ENCODE peak calls at places on chromosomes 6 and 20, in four cellular contexts. One of them, this sample, is unnamed.
A peak's percentile ranks its signal among the peaks of the same experiment; 100 is the strongest.

GRCh38 chr6:15948930-15949900 is 179.7 kb upstream of the MYLIP start:
- DNase-seq in SK-N-SH: peak; percentile 15
- DNase-seq in A549: peak; percentile 77
- DNase-seq in ovary: no peak
- DNase-seq in this sample: no peak

GRCh38 chr6:107098436-107099307 is 16.6 kb downstream of the BEND3 start:
- DNase-seq in SK-N-SH: no peak
- DNase-seq in A549: no peak
- DNase-seq in ovary: no peak
- DNase-seq in this sample: no peak

GRCh38 chr6:84547341-84547794 is 217.0 kb downstream of the TBX18 start:
- DNase-seq in SK-N-SH: no peak
- DNase-seq in A549: no peak
- DNase-seq in ovary: no peak
- DNase-seq in this sample: no peak

GRCh38 chr6:108341312-108341711 is 46.5 kb downstream of the AFG1L start:
- DNase-seq in SK-N-SH: no peak
- DNase-seq in A549: no peak
- DNase-seq in ovary: no peak
- DNase-seq in this sample: no peak

GRCh38 chr20:32527447-32528055 is 57.6 kb downstream of the NOL4L start:
- DNase-seq in SK-N-SH: peak; percentile 79
- DNase-seq in A549: no peak
- DNase-seq in ovary: no peak
- DNase-seq in this sample: no peak

GRCh38 chr6:15443119-15443518 is 197.2 kb downstream of the JARID2 start:
- DNase-seq in SK-N-SH: no peak
- DNase-seq in A549: peak; percentile 22
- DNase-seq in ovary: no peak
- DNase-seq in this sample: no peak

GRCh38 chr20:1434571-1435336 is 31.9 kb downstream of the NSFL1C start:
- DNase-seq in SK-N-SH: no peak
- DNase-seq in A549: no peak
- DNase-seq in ovary: no peak
- DNase-seq in this sample: no peak

GRCh38 chr6:35240838-35241801 is 18.4 kb upstream of the ZNF76 start:
- DNase-seq in SK-N-SH: peak; percentile 84
- DNase-seq in A549: peak; percentile 48
- DNase-seq in ovary: peak; percentile 77
- DNase-seq in this sample: peak; percentile 69

GRCh38 chr20:63151554-63152321 is 64.2 kb downstream of the YTHDF1 start:
- DNase-seq in SK-N-SH: no peak
- DNase-seq in A549: no peak
- DNase-seq in ovary: no peak
- DNase-seq in this sample: no peak

GRCh38 chr6:43524483-43524961 is 7.6 kb downstream of the POLR1C start:
- DNase-seq in SK-N-SH: no peak
- DNase-seq in A549: no peak
- DNase-seq in ovary: no peak
- DNase-seq in this sample: no peak

GRCh38 chr6:2491137-2491536 is 245.7 kb upstream of the GMDS start:
- DNase-seq in SK-N-SH: no peak
- DNase-seq in A549: no peak
- DNase-seq in ovary: no peak
- DNase-seq in this sample: no peak

GRCh38 chr6:48744948-48745347 is 634.0 kb upstream of the PTCHD4 start:
- DNase-seq in SK-N-SH: no peak
- DNase-seq in A549: no peak
- DNase-seq in ovary: no peak
- DNase-seq in this sample: no peak

GRCh38 chr6:15481892-15482291 is 180.9 kb downstream of the DTNBP1 start:
- DNase-seq in SK-N-SH: no peak
- DNase-seq in A549: no peak
- DNase-seq in ovary: no peak
- DNase-seq in this sample: no peak

DNA sequence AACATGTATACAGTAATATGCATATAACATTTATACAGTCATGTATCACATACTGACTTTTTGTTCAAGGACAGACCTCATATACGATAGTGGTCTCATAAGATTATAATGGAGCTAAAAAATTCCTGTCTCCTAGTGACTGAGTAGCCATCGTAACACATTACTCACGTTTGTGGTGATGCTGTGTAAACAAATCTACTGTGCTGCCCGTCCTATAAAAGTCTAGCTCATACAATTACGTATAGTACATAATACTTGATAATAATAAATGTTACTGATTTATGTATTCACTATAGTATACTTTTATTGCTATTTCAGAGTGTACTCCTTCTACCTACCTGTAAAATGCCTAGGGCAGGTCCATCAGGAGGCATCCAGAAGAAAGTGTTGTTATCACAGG is 17.4 kb downstream of the SERAC1 start:
- DNase-seq in SK-N-SH: no peak
- DNase-seq in A549: no peak
- DNase-seq in ovary: no peak
- DNase-seq in this sample: no peak
- H3K4me1 ChIP-seq in SK-N-SH: no peaks in the 10 kb centered on the region
- H3K4me1 ChIP-seq in A549: peaks cover 6% of the 10 kb centered on the region
- H3K4me1 ChIP-seq in ovary: no peaks in the 10 kb centered on the region
- H3K4me1 ChIP-seq in this sample: no peaks in the 10 kb centered on the region

GRCh38 chr6:27811383-27811782 is 100.8 kb downstream of the OR2B2 start:
- DNase-seq in SK-N-SH: no peak
- DNase-seq in A549: no peak
- DNase-seq in ovary: no peak
- DNase-seq in this sample: no peak

GRCh38 chr6:27809067-27809938 is 102.9 kb downstream of the OR2B2 start:
- DNase-seq in SK-N-SH: no peak
- DNase-seq in A549: no peak
- DNase-seq in ovary: no peak
- DNase-seq in this sample: no peak

GRCh38 chr6:27812078-27812804 is 100.0 kb downstream of the OR2B2 start:
- DNase-seq in SK-N-SH: no peak
- DNase-seq in A549: no peak
- DNase-seq in ovary: no peak
- DNase-seq in this sample: no peak

GRCh38 chr6:27809939-27810767 is 102.0 kb downstream of the OR2B2 start:
- DNase-seq in SK-N-SH: peak; percentile 74
- DNase-seq in A549: peak; percentile 95
- DNase-seq in ovary: peak; percentile 90
- DNase-seq in this sample: peak; percentile 69

DNA sequence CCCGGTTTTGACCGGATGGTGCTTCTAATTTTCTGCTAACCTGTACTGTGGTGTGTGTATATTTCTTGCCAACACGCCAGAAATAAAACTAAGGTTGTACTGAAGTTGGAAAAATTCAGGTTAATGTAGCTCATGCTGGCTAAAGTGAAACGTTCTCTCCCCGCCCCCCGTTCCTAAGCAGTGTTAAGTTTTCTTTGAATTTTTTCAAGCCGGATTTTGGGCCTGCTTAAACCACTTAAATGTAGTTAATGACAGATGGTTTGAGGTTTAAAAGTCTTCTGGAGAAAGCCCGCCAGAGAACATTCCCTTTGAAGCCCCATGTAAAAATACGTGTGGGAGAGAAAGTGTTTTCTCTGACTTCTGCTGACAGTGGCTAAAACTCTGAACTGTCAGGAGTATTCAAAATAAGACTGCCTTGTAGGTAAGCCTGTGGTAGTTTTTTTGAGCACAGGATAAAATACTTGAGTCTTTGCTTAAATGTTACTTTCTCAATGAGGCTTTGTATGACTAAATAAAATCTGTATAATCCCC is 101.4 kb downstream of the OR2B2 start:
- DNase-seq in SK-N-SH: no peak
- DNase-seq in A549: no peak
- DNase-seq in ovary: no peak
- DNase-seq in this sample: no peak
- H3K4me1 ChIP-seq in SK-N-SH: peaks cover 5% of the 10 kb centered on the region
- H3K4me1 ChIP-seq in A549: peaks cover 28% of the 10 kb centered on the region
- H3K4me1 ChIP-seq in ovary: peaks cover 8% of the 10 kb centered on the region
- H3K4me1 ChIP-seq in this sample: no peaks in the 10 kb centered on the region

DNA sequence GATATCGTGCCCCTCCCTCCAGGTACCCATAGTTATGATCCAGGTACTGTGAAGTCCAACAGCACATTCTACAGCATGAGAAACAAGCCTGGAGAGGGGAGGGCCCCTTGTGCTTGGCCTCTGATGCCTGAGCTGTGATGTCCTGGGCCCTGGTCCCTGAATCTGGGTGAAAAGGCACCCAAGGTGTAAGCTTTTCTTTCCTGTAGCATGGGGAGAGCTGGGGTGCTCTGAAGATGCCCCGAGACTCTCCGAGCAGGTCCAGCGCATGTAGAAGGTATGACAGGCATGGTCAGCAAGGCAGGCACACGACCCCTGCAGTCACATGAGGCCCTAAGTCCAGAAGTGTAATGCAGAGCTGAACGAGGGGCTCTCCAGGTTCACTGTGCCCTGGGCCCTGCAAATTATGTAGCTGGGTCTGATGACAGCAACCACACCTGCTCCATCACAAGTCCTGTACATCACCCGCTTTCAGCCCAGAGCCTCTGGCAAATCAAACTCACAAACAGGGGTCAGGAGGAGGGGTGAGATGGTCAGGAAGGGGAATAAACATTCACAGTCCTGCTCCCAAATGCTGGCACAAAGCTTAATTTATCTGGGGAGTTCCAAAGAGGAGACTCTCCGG is 1.8 kb upstream of the CTSZ start:
- DNase-seq in SK-N-SH: no peak
- DNase-seq in A549: no peak
- DNase-seq in ovary: no peak
- DNase-seq in this sample: no peak
- H3K4me1 ChIP-seq in SK-N-SH: peaks cover 10% of the 10 kb centered on the region
- H3K4me1 ChIP-seq in A549: peaks cover 21% of the 10 kb centered on the region
- H3K4me1 ChIP-seq in ovary: peaks cover 10% of the 10 kb centered on the region
- H3K4me1 ChIP-seq in this sample: peaks cover 4% of the 10 kb centered on the region

DNA sequence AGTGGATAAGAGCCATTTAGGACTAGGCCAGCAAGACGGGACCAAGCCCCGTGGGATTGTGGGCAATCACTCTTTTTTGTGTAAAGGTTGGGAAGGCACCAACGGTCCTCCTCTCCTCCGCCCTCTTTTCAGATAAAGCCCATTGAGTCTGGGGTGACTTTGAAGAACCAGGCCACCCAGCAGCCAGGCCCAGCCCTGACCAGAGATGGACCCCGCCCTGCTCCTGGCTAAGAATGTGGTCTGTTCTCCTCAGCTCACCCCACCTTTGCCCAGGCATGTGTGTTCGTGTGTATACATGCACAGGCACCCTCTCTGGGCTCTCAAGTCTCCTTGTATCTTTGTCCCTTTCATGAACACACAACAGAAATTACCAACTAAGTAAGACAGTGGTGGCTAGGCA is 9.1 kb downstream of the SDC4 start:
- DNase-seq in SK-N-SH: no peak
- DNase-seq in A549: no peak
- DNase-seq in ovary: no peak
- DNase-seq in this sample: no peak
- H3K4me1 ChIP-seq in SK-N-SH: peaks cover 57% of the 10 kb centered on the region
- H3K4me1 ChIP-seq in A549: peaks cover 91% of the 10 kb centered on the region
- H3K4me1 ChIP-seq in ovary: peaks cover 27% of the 10 kb centered on the region
- H3K4me1 ChIP-seq in this sample: peaks cover 14% of the 10 kb centered on the region

This sample was measured in uterus.